ENCODE peak calls at places on chromosomes 16 and 17, in nine cellular contexts. Y is stomach, F is transverse colon, C is esophagus squamous epithelium, G is body of pancreas, M is heart left ventricle, Z is right lobe of liver, T is ovary, V is IMR-90. P is an unnamed sample.
A peak's percentile ranks its signal among the peaks of the same experiment; 100 is the strongest.

GRCh38 chr17:76132574-76133338 is 8.3 kb downstream of the FOXJ1 start:
- DNase-seq in Y (peak; percentile 78), M (no peak), G (peak; percentile 72), F (peak; percentile 64), V (no peak), Z (no peak), T (no peak), C (no peak), P (no peak)

GRCh38 chr17:19003966-19004600 is 481 bp downstream of the FAM83G start:
- DNase-seq in C (no peak), T (peak; percentile 58), M (no peak), Y (peak; percentile 59), F (peak; percentile 75), Z (peak; percentile 76), V (peak; percentile 36), G (peak; percentile 55), P (peak; percentile 34)

GRCh38 chr16:58614212-58614611 is 15.4 kb downstream of the CNOT1 start:
- DNase-seq in Y (no peak), G (no peak), V (peak; percentile 69), F (no peak), C (no peak), T (no peak), Z (no peak), M (no peak), P (no peak)

GRCh38 chr17:43411820-43412529 is 13.2 kb downstream of the ARL4D start:
- DNase-seq in C (no peak), M (no peak), T (no peak), Y (no peak), G (no peak), V (no peak), F (no peak), Z (no peak), P (peak; percentile 44)

GRCh38 chr17:68460715-68461114 is 3.4 kb upstream of the WIPI1 start:
- DNase-seq in C (no peak), G (no peak), M (no peak), T (no peak), Z (no peak), Y (no peak), V (no peak), F (no peak), P (no peak)

GRCh38 chr17:33469911-33470310 is 176.8 kb upstream of the ASIC2 start:
- DNase-seq in C (no peak), Z (no peak), V (peak; percentile 83), T (no peak), Y (no peak), F (peak; percentile 35), G (no peak), M (peak; percentile 17), P (no peak)

GRCh38 chr16:282491-282890 is 473 bp upstream of the PDIA2 start:
- DNase-seq in V (no peak), T (no peak), M (no peak), Z (no peak), F (no peak), G (peak; percentile 42), Y (no peak), C (no peak), P (no peak)

GRCh38 chr16:49876716-49877129 is 20.8 kb upstream of the ZNF423 start:
- DNase-seq in C (no peak), G (peak; percentile 86), T (peak; percentile 76), Z (no peak), M (peak; percentile 71), V (no peak), F (peak; percentile 86), Y (peak; percentile 68), P (peak; percentile 25)

GRCh38 chr17:49571283-49571682 is 4.4 kb upstream of the NXPH3 start:
- DNase-seq in T (no peak), G (no peak), Y (no peak), V (no peak), Z (no peak), F (no peak), C (no peak), M (no peak), P (no peak)

GRCh38 chr17:80908206-80908605 is 83.4 kb upstream of the CHMP6 start:
- DNase-seq in C (no peak), Y (no peak), Z (peak; percentile 26), G (no peak), M (no peak), T (no peak), F (no peak), V (no peak), P (no peak)

GRCh38 chr16:48541108-48541786 is 68.7 kb downstream of the N4BP1 start:
- DNase-seq in Y (no peak), V (no peak), T (no peak), Z (no peak), C (no peak), M (no peak), F (no peak), G (no peak), P (no peak)

GRCh38 chr16:31105677-31106213 is 2.4 kb upstream of the BCKDK start:
- DNase-seq in C (no peak), Z (peak; percentile 95), F (peak; percentile 88), T (peak; percentile 91), Y (peak; percentile 88), G (peak; percentile 92), M (peak; percentile 88), V (no peak), P (peak; percentile 63)

GRCh38 chr17:74061758-74062157 is 141.7 kb upstream of the RPL38 start:
- DNase-seq in G (no peak), C (no peak), Y (no peak), F (no peak), Z (no peak), T (no peak), V (no peak), M (no peak), P (no peak)

GRCh38 chr16:53754938-53755910 is 51.3 kb downstream of the FTO start:
- DNase-seq in M (no peak), Z (no peak), T (peak; percentile 31), F (peak; percentile 78), Y (peak; percentile 65), V (peak; percentile 60), G (peak; percentile 78), C (no peak), P (no peak)

GRCh38 chr17:17141860-17142552 is 64.1 kb downstream of the PLD6 start:
- DNase-seq in Z (peak; percentile 55), Y (no peak), C (no peak), V (peak; percentile 50), M (no peak), T (peak; percentile 76), G (peak; percentile 28), F (no peak), P (peak; percentile 50)

GRCh38 chr17:9368631-9369030 is 207.0 kb downstream of the STX8 start:
- DNase-seq in F (no peak), M (no peak), C (no peak), Y (no peak), V (peak; percentile 5), Z (no peak), T (no peak), G (no peak), P (no peak)

GRCh38 chr16:69935740-69936139 is 15.4 kb upstream of the CLEC18A start:
- DNase-seq in G (no peak), M (no peak), C (no peak), T (no peak), F (no peak), Y (no peak), V (no peak), Z (no peak), P (no peak)

DNA sequence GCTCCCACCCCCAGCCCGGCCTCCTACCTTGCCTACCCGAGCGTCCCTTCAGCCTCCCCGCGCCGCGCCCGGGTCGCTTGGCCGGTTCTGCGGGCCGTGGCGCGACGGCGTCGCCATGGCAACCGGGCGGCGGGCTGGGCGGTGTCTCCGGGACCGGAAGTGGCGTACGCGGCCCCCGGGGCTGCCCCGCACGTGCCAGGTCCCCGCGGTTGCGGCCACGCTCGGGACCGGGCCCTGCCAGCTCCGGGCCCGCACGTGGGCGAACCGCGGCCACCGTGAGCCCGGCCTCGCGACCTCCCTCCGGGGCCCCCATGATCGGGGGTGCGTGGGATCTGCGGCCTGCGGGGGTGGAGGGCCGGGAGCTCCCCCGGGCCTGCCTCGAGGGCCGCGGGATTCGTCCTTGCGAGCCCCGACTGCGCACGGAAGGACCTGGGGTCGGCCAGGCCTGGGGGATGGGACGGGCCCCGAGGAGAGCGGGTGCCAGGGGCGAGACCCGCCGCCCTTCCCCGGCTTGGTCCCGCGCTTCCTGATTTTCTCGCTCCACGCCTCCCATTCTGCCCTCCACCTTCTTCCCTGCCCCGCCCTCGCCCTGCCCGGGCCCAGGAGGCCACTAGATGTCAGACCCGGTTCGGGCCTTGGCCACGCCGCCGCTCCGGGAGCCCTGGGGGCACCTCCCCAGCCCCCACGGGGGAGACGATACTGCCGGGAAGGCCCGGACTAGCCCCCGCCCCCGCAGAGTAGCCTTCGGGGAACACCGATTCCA is at the start of gene CYB561:
- DNase-seq in G (peak; percentile 89), Y (peak; percentile 90), F (peak; percentile 91), M (peak; percentile 78), Z (peak; percentile 79), C (no peak), V (peak; percentile 29), T (peak; percentile 86), P (peak; percentile 50)
- TF ChIP-seq POLR2A in G (peak; percentile 33), Y (no peak), F (peak; percentile 45), M (no peak), Z (peak; percentile 28), C (no peak), V (no peak), T (peak; percentile 56), P (no peak)

DNA sequence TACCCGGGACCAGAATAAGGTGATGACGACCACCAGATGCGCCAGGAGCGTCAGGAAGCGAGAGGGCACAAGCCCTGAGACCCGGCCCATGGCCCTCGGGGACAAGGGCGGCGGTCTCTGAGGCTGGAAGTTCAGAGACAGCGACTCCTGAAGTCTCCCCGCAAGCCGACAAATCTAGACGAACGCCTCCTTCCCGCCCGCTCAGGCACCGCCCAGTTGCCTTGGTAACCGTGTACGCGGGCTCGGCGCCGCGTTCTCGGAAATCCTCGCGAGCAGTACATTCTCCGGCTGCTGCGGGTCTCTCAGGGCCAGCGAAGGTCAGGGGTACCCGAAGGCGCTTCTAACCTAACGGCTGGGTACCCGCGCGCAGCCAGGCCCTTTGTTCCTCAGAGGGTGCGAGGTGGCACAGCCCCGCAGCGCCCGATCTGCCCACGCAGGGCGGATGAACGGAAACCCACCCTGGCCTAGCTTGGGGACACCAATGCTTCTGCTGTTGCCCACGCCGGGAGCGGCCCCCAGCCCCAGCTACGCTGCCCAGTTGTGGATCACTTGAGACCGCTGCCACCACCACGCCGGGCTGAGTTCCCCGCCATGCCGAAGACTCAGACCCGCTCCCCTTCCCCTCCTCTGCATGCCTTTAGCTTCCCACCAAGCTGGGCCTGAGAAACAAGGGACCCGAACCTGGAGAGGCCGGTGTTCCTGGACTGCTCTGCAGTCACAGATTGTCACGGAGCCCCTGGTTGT is at the start of gene TMEM107:
- DNase-seq in V (peak; percentile 72), Z (peak; percentile 90), F (peak; percentile 93), C (no peak), T (peak; percentile 85), Y (peak; percentile 90), M (peak; percentile 90), G (peak; percentile 90), P (peak; percentile 85)
- TF ChIP-seq POLR2A in V (no peak), Z (no peak), F (peak; percentile 52), C (no peak), T (peak; percentile 40), Y (no peak), M (no peak), G (peak; percentile 63), P (peak; percentile 67)

GRCh38 chr16:11251525-11252481 is 4.2 kb downstream of the SOCS1 start:
- DNase-seq in C (no peak), Y (peak; percentile 42), T (no peak), G (no peak), V (peak; percentile 91), Z (no peak), M (no peak), F (peak; percentile 41), P (no peak)
- TF ChIP-seq POLR2A in C (no peak), Y (no peak), T (no peak), G (no peak), V (peak; percentile 60), Z (no peak), M (no peak), F (no peak), P (no peak)

GRCh38 chr17:75131278-75132017 is at the start of gene NT5C:
- DNase-seq in F (peak; percentile 90), Y (peak; percentile 82), T (peak; percentile 84), Z (peak; percentile 84), C (no peak), G (peak; percentile 85), V (peak; percentile 61), M (peak; percentile 84), P (peak; percentile 73)
- TF ChIP-seq POLR2A in F (peak; percentile 71), Y (peak; percentile 25), T (peak; percentile 69), Z (peak; percentile 59), C (no peak), G (peak; percentile 56), V (peak; percentile 54), M (no peak), P (peak; percentile 83)

P was measured in endothelial cell of umbilical vein.